ENCODE peak calls at places on chromosomes 4 and X, in five cellular contexts. O, B, M, N and E are unnamed samples.

GRCh38 chrX:19707472-19707871 is 179.9 kb downstream of the SH3KBP1 start:
- DNase-seq in N (no peak), B (no peak), M (no peak), O (no peak), E (no peak)

GRCh38 chr4:105912633-105913032 is 17.4 kb downstream of the NPNT start:
- DNase-seq in N (no peak), M (no peak), O (no peak), B (no peak), E (no peak)

GRCh38 chr4:6308890-6309643 is 39.4 kb downstream of the WFS1 start:
- DNase-seq in M (no peak), O (no peak), N (no peak), B (no peak), E (no peak)

GRCh38 chr4:112099701-112100289 is 45.5 kb upstream of the FAM241A start:
- DNase-seq in O (peak; percentile 79), N (no peak), M (peak; percentile 66), B (peak; percentile 45), E (peak; percentile 21)

GRCh38 chr4:23614284-23614892 is 275.5 kb downstream of the PPARGC1A start:
- DNase-seq in O (peak; percentile 40), B (no peak), M (no peak), N (no peak), E (no peak)

GRCh38 chr4:73869130-73870055 is at the start of gene CXCL1:
- DNase-seq in O (no peak), M (peak; percentile 54), B (peak; percentile 18), N (no peak), E (peak; percentile 26)

GRCh38 chrX:154602766-154603437 is 16.2 kb downstream of the CTAG1B start:
- DNase-seq in B (no peak), O (no peak), M (no peak), N (peak; percentile 7), E (no peak)

GRCh38 chr4:41176357-41176756 is 38.0 kb downstream of the APBB2 start:
- DNase-seq in N (no peak), O (no peak), B (peak; percentile 22), M (peak; percentile 31), E (no peak)

GRCh38 chrX:115892787-115893671 is 277.5 kb upstream of the AGTR2 start:
- DNase-seq in B (no peak), N (peak; percentile 59), O (peak; percentile 28), M (no peak), E (peak; percentile 53)

GRCh38 chr4:52957220-52957686 is 95.1 kb downstream of the RASL11B start:
- DNase-seq in B (peak; percentile 22), O (no peak), M (peak; percentile 31), N (no peak), E (no peak)

GRCh38 chr4:138107023-138107422 is 135.1 kb downstream of the SLC7A11 start:
- DNase-seq in N (no peak), B (no peak), O (no peak), M (no peak), E (no peak)